ENCODE peak calls at places on chromosome 22, in six cellular contexts. One of them, this sample, is unnamed.

GRCh38 chr22:46072981-46073682 is 77.2 kb upstream of the PPARA start:
- DNase-seq in RKO: peak
- DNase-seq in CD8-positive, alpha-beta memory T cell: no peak
- DNase-seq in stimulated activated CD4-positive, alpha-beta T cell treated with anti-CD3 and anti-CD28 coated beads, Interleukin-1b, Interleukin-23, amount 100 ng/mL, for 4 hours: no peak
- DNase-seq in A549: no peak
- DNase-seq in stimulated activated CD8-positive, alpha-beta memory T cell treated with anti-CD3 and anti-CD28 coated beads, Interleukin-4, amount 100 ng/mL, for 1 hour: no peak
- DNase-seq in this sample: peak

GRCh38 chr22:46514592-46515207 is 22.7 kb downstream of the CELSR1 start:
- DNase-seq in RKO: peak
- DNase-seq in CD8-positive, alpha-beta memory T cell: no peak
- DNase-seq in stimulated activated CD4-positive, alpha-beta T cell treated with anti-CD3 and anti-CD28 coated beads, Interleukin-1b, Interleukin-23, amount 100 ng/mL, for 4 hours: no peak
- DNase-seq in A549: peak
- DNase-seq in stimulated activated CD8-positive, alpha-beta memory T cell treated with anti-CD3 and anti-CD28 coated beads, Interleukin-4, amount 100 ng/mL, for 1 hour: no peak
- DNase-seq in this sample: no peak

GRCh38 chr22:50719814-50720300 is 18.1 kb upstream of the ACR start:
- DNase-seq in RKO: no peak
- DNase-seq in CD8-positive, alpha-beta memory T cell: no peak
- DNase-seq in stimulated activated CD4-positive, alpha-beta T cell treated with anti-CD3 and anti-CD28 coated beads, Interleukin-1b, Interleukin-23, amount 100 ng/mL, for 4 hours: no peak
- DNase-seq in A549: no peak
- DNase-seq in stimulated activated CD8-positive, alpha-beta memory T cell treated with anti-CD3 and anti-CD28 coated beads, Interleukin-4, amount 100 ng/mL, for 1 hour: no peak
- DNase-seq in this sample: no peak

GRCh38 chr22:30393322-30393680 is 3.5 kb upstream of the SEC14L2 start:
- DNase-seq in RKO: no peak
- DNase-seq in CD8-positive, alpha-beta memory T cell: no peak
- DNase-seq in stimulated activated CD4-positive, alpha-beta T cell treated with anti-CD3 and anti-CD28 coated beads, Interleukin-1b, Interleukin-23, amount 100 ng/mL, for 4 hours: no peak
- DNase-seq in A549: no peak
- DNase-seq in stimulated activated CD8-positive, alpha-beta memory T cell treated with anti-CD3 and anti-CD28 coated beads, Interleukin-4, amount 100 ng/mL, for 1 hour: no peak
- DNase-seq in this sample: no peak

GRCh38 chr22:19974233-19974861 is 32.7 kb upstream of the TXNRD2 start:
- DNase-seq in RKO: peak
- DNase-seq in CD8-positive, alpha-beta memory T cell: no peak
- DNase-seq in stimulated activated CD4-positive, alpha-beta T cell treated with anti-CD3 and anti-CD28 coated beads, Interleukin-1b, Interleukin-23, amount 100 ng/mL, for 4 hours: no peak
- DNase-seq in A549: peak
- DNase-seq in stimulated activated CD8-positive, alpha-beta memory T cell treated with anti-CD3 and anti-CD28 coated beads, Interleukin-4, amount 100 ng/mL, for 1 hour: no peak
- DNase-seq in this sample: peak

GRCh38 chr22:42933783-42934144 is 76.7 kb upstream of the ARFGAP3 start:
- DNase-seq in RKO: peak
- DNase-seq in CD8-positive, alpha-beta memory T cell: no peak
- DNase-seq in stimulated activated CD4-positive, alpha-beta T cell treated with anti-CD3 and anti-CD28 coated beads, Interleukin-1b, Interleukin-23, amount 100 ng/mL, for 4 hours: no peak
- DNase-seq in A549: peak
- DNase-seq in stimulated activated CD8-positive, alpha-beta memory T cell treated with anti-CD3 and anti-CD28 coated beads, Interleukin-4, amount 100 ng/mL, for 1 hour: no peak
- DNase-seq in this sample: no peak

GRCh38 chr22:47187558-47187957 is 425.1 kb downstream of the TBC1D22A start:
- DNase-seq in RKO: no peak
- DNase-seq in CD8-positive, alpha-beta memory T cell: no peak
- DNase-seq in stimulated activated CD4-positive, alpha-beta T cell treated with anti-CD3 and anti-CD28 coated beads, Interleukin-1b, Interleukin-23, amount 100 ng/mL, for 4 hours: no peak
- DNase-seq in A549: no peak
- DNase-seq in stimulated activated CD8-positive, alpha-beta memory T cell treated with anti-CD3 and anti-CD28 coated beads, Interleukin-4, amount 100 ng/mL, for 1 hour: no peak
- DNase-seq in this sample: no peak

GRCh38 chr22:42769574-42770447 is 49.1 kb upstream of the A4GALT start:
- DNase-seq in RKO: no peak
- DNase-seq in CD8-positive, alpha-beta memory T cell: no peak
- DNase-seq in stimulated activated CD4-positive, alpha-beta T cell treated with anti-CD3 and anti-CD28 coated beads, Interleukin-1b, Interleukin-23, amount 100 ng/mL, for 4 hours: no peak
- DNase-seq in A549: peak
- DNase-seq in stimulated activated CD8-positive, alpha-beta memory T cell treated with anti-CD3 and anti-CD28 coated beads, Interleukin-4, amount 100 ng/mL, for 1 hour: no peak
- DNase-seq in this sample: peak

GRCh38 chr22:46070722-46071450 is 79.4 kb upstream of the PPARA start:
- DNase-seq in RKO: peak
- DNase-seq in CD8-positive, alpha-beta memory T cell: no peak
- DNase-seq in stimulated activated CD4-positive, alpha-beta T cell treated with anti-CD3 and anti-CD28 coated beads, Interleukin-1b, Interleukin-23, amount 100 ng/mL, for 4 hours: no peak
- DNase-seq in A549: peak
- DNase-seq in stimulated activated CD8-positive, alpha-beta memory T cell treated with anti-CD3 and anti-CD28 coated beads, Interleukin-4, amount 100 ng/mL, for 1 hour: no peak
- DNase-seq in this sample: peak

GRCh38 chr22:45072322-45072903 is 62.6 kb upstream of the PHF21B start:
- DNase-seq in RKO: peak
- DNase-seq in CD8-positive, alpha-beta memory T cell: no peak
- DNase-seq in stimulated activated CD4-positive, alpha-beta T cell treated with anti-CD3 and anti-CD28 coated beads, Interleukin-1b, Interleukin-23, amount 100 ng/mL, for 4 hours: no peak
- DNase-seq in A549: peak
- DNase-seq in stimulated activated CD8-positive, alpha-beta memory T cell treated with anti-CD3 and anti-CD28 coated beads, Interleukin-4, amount 100 ng/mL, for 1 hour: no peak
- DNase-seq in this sample: no peak

GRCh38 chr22:21025266-21025665 is 7.1 kb downstream of the SLC7A4 start:
- DNase-seq in RKO: no peak
- DNase-seq in CD8-positive, alpha-beta memory T cell: no peak
- DNase-seq in stimulated activated CD4-positive, alpha-beta T cell treated with anti-CD3 and anti-CD28 coated beads, Interleukin-1b, Interleukin-23, amount 100 ng/mL, for 4 hours: no peak
- DNase-seq in A549: no peak
- DNase-seq in stimulated activated CD8-positive, alpha-beta memory T cell treated with anti-CD3 and anti-CD28 coated beads, Interleukin-4, amount 100 ng/mL, for 1 hour: no peak
- DNase-seq in this sample: no peak

GRCh38 chr22:31142285-31142684 is 2.0 kb upstream of the PLA2G3 start:
- DNase-seq in RKO: no peak
- DNase-seq in CD8-positive, alpha-beta memory T cell: no peak
- DNase-seq in stimulated activated CD4-positive, alpha-beta T cell treated with anti-CD3 and anti-CD28 coated beads, Interleukin-1b, Interleukin-23, amount 100 ng/mL, for 4 hours: no peak
- DNase-seq in A549: no peak
- DNase-seq in stimulated activated CD8-positive, alpha-beta memory T cell treated with anti-CD3 and anti-CD28 coated beads, Interleukin-4, amount 100 ng/mL, for 1 hour: no peak
- DNase-seq in this sample: no peak

GRCh38 chr22:50581950-50582561 is 593 bp downstream of the CHKB start:
- DNase-seq in RKO: peak
- DNase-seq in CD8-positive, alpha-beta memory T cell: no peak
- DNase-seq in stimulated activated CD4-positive, alpha-beta T cell treated with anti-CD3 and anti-CD28 coated beads, Interleukin-1b, Interleukin-23, amount 100 ng/mL, for 4 hours: no peak
- DNase-seq in A549: no peak
- DNase-seq in stimulated activated CD8-positive, alpha-beta memory T cell treated with anti-CD3 and anti-CD28 coated beads, Interleukin-4, amount 100 ng/mL, for 1 hour: no peak
- DNase-seq in this sample: no peak

GRCh38 chr22:48444320-48445112 is 1383.2 kb downstream of the BRD1 start:
- DNase-seq in RKO: no peak
- DNase-seq in CD8-positive, alpha-beta memory T cell: no peak
- DNase-seq in stimulated activated CD4-positive, alpha-beta T cell treated with anti-CD3 and anti-CD28 coated beads, Interleukin-1b, Interleukin-23, amount 100 ng/mL, for 4 hours: no peak
- DNase-seq in A549: no peak
- DNase-seq in stimulated activated CD8-positive, alpha-beta memory T cell treated with anti-CD3 and anti-CD28 coated beads, Interleukin-4, amount 100 ng/mL, for 1 hour: no peak
- DNase-seq in this sample: peak

GRCh38 chr22:39416319-39416718 is 16.7 kb downstream of the TAB1 start:
- DNase-seq in RKO: no peak
- DNase-seq in CD8-positive, alpha-beta memory T cell: no peak
- DNase-seq in stimulated activated CD4-positive, alpha-beta T cell treated with anti-CD3 and anti-CD28 coated beads, Interleukin-1b, Interleukin-23, amount 100 ng/mL, for 4 hours: no peak
- DNase-seq in A549: no peak
- DNase-seq in stimulated activated CD8-positive, alpha-beta memory T cell treated with anti-CD3 and anti-CD28 coated beads, Interleukin-4, amount 100 ng/mL, for 1 hour: no peak
- DNase-seq in this sample: no peak

GRCh38 chr22:38271927-38272372 is 860 bp downstream of the TMEM184B start:
- DNase-seq in RKO: no peak
- DNase-seq in CD8-positive, alpha-beta memory T cell: no peak
- DNase-seq in stimulated activated CD4-positive, alpha-beta T cell treated with anti-CD3 and anti-CD28 coated beads, Interleukin-1b, Interleukin-23, amount 100 ng/mL, for 4 hours: no peak
- DNase-seq in A549: no peak
- DNase-seq in stimulated activated CD8-positive, alpha-beta memory T cell treated with anti-CD3 and anti-CD28 coated beads, Interleukin-4, amount 100 ng/mL, for 1 hour: no peak
- DNase-seq in this sample: peak

GRCh38 chr22:49119551-49119952 is 708.1 kb downstream of the BRD1 start:
- DNase-seq in RKO: no peak
- DNase-seq in CD8-positive, alpha-beta memory T cell: no peak
- DNase-seq in stimulated activated CD4-positive, alpha-beta T cell treated with anti-CD3 and anti-CD28 coated beads, Interleukin-1b, Interleukin-23, amount 100 ng/mL, for 4 hours: no peak
- DNase-seq in A549: no peak
- DNase-seq in stimulated activated CD8-positive, alpha-beta memory T cell treated with anti-CD3 and anti-CD28 coated beads, Interleukin-4, amount 100 ng/mL, for 1 hour: no peak
- DNase-seq in this sample: no peak

GRCh38 chr22:49749227-49749626 is 78.4 kb downstream of the BRD1 start:
- DNase-seq in RKO: no peak
- DNase-seq in CD8-positive, alpha-beta memory T cell: no peak
- DNase-seq in stimulated activated CD4-positive, alpha-beta T cell treated with anti-CD3 and anti-CD28 coated beads, Interleukin-1b, Interleukin-23, amount 100 ng/mL, for 4 hours: no peak
- DNase-seq in A549: no peak
- DNase-seq in stimulated activated CD8-positive, alpha-beta memory T cell treated with anti-CD3 and anti-CD28 coated beads, Interleukin-4, amount 100 ng/mL, for 1 hour: no peak
- DNase-seq in this sample: no peak

GRCh38 chr22:40519284-40519947 is 117.1 kb downstream of the MRTFA start:
- DNase-seq in RKO: no peak
- DNase-seq in CD8-positive, alpha-beta memory T cell: peak
- DNase-seq in stimulated activated CD4-positive, alpha-beta T cell treated with anti-CD3 and anti-CD28 coated beads, Interleukin-1b, Interleukin-23, amount 100 ng/mL, for 4 hours: no peak
- DNase-seq in A549: no peak
- DNase-seq in stimulated activated CD8-positive, alpha-beta memory T cell treated with anti-CD3 and anti-CD28 coated beads, Interleukin-4, amount 100 ng/mL, for 1 hour: no peak
- DNase-seq in this sample: no peak

GRCh38 chr22:19107730-19108074 is 14.5 kb downstream of the DGCR2 start:
- DNase-seq in RKO: no peak
- DNase-seq in CD8-positive, alpha-beta memory T cell: no peak
- DNase-seq in stimulated activated CD4-positive, alpha-beta T cell treated with anti-CD3 and anti-CD28 coated beads, Interleukin-1b, Interleukin-23, amount 100 ng/mL, for 4 hours: no peak
- DNase-seq in A549: no peak
- DNase-seq in stimulated activated CD8-positive, alpha-beta memory T cell treated with anti-CD3 and anti-CD28 coated beads, Interleukin-4, amount 100 ng/mL, for 1 hour: no peak
- DNase-seq in this sample: no peak

GRCh38 chr22:18085188-18085587 is 7.4 kb downstream of the PEX26 start:
- DNase-seq in RKO: peak
- DNase-seq in CD8-positive, alpha-beta memory T cell: no peak
- DNase-seq in stimulated activated CD4-positive, alpha-beta T cell treated with anti-CD3 and anti-CD28 coated beads, Interleukin-1b, Interleukin-23, amount 100 ng/mL, for 4 hours: no peak
- DNase-seq in A549: peak
- DNase-seq in stimulated activated CD8-positive, alpha-beta memory T cell treated with anti-CD3 and anti-CD28 coated beads, Interleukin-4, amount 100 ng/mL, for 1 hour: no peak
- DNase-seq in this sample: no peak

GRCh38 chr22:20093437-20093836 is 13.4 kb downstream of the DGCR8 start:
- DNase-seq in RKO: no peak
- DNase-seq in CD8-positive, alpha-beta memory T cell: no peak
- DNase-seq in stimulated activated CD4-positive, alpha-beta T cell treated with anti-CD3 and anti-CD28 coated beads, Interleukin-1b, Interleukin-23, amount 100 ng/mL, for 4 hours: no peak
- DNase-seq in A549: no peak
- DNase-seq in stimulated activated CD8-positive, alpha-beta memory T cell treated with anti-CD3 and anti-CD28 coated beads, Interleukin-4, amount 100 ng/mL, for 1 hour: no peak
- DNase-seq in this sample: peak

GRCh38 chr22:42716649-42717127 is 4.0 kb downstream of the A4GALT start:
- DNase-seq in RKO: no peak
- DNase-seq in CD8-positive, alpha-beta memory T cell: no peak
- DNase-seq in stimulated activated CD4-positive, alpha-beta T cell treated with anti-CD3 and anti-CD28 coated beads, Interleukin-1b, Interleukin-23, amount 100 ng/mL, for 4 hours: no peak
- DNase-seq in A549: no peak
- DNase-seq in stimulated activated CD8-positive, alpha-beta memory T cell treated with anti-CD3 and anti-CD28 coated beads, Interleukin-4, amount 100 ng/mL, for 1 hour: no peak
- DNase-seq in this sample: no peak

GRCh38 chr22:49617866-49618688 is 209.6 kb downstream of the BRD1 start:
- DNase-seq in RKO: no peak
- DNase-seq in CD8-positive, alpha-beta memory T cell: no peak
- DNase-seq in stimulated activated CD4-positive, alpha-beta T cell treated with anti-CD3 and anti-CD28 coated beads, Interleukin-1b, Interleukin-23, amount 100 ng/mL, for 4 hours: no peak
- DNase-seq in A549: no peak
- DNase-seq in stimulated activated CD8-positive, alpha-beta memory T cell treated with anti-CD3 and anti-CD28 coated beads, Interleukin-4, amount 100 ng/mL, for 1 hour: no peak
- DNase-seq in this sample: no peak

GRCh38 chr22:36311386-36312085 is 58.6 kb downstream of the APOL1 start:
- DNase-seq in RKO: peak
- DNase-seq in CD8-positive, alpha-beta memory T cell: no peak
- DNase-seq in stimulated activated CD4-positive, alpha-beta T cell treated with anti-CD3 and anti-CD28 coated beads, Interleukin-1b, Interleukin-23, amount 100 ng/mL, for 4 hours: no peak
- DNase-seq in A549: no peak
- DNase-seq in stimulated activated CD8-positive, alpha-beta memory T cell treated with anti-CD3 and anti-CD28 coated beads, Interleukin-4, amount 100 ng/mL, for 1 hour: no peak
- DNase-seq in this sample: no peak

This sample was measured in lower lobe of right lung.